ENCODE peak calls at places on chromosomes 12 and 14, in ten cellular contexts. J, D, Y, F, A, M, X, K, U and G are unnamed samples.

GRCh38 chr12:39840422-39840821 is 220.8 kb upstream of the ABCD2 start:
- DNase-seq in J (no peak), D (no peak), Y (no peak), F (no peak), A (no peak), M (no peak), X (no peak), K (no peak), U (no peak), G (no peak)

GRCh38 chr12:84508325-84508861 is 404.2 kb downstream of the SLC6A15 start:
- DNase-seq in J (peak), D (no peak), Y (peak), F (no peak), A (no peak), M (no peak), X (no peak), K (no peak), U (no peak), G (peak)

GRCh38 chr12:24714237-24714636 is 234.7 kb downstream of the BCAT1 start:
- DNase-seq in J (no peak), D (no peak), Y (no peak), F (no peak), A (no peak), M (no peak), X (no peak), K (no peak), U (no peak), G (no peak)

GRCh38 chr12:46948936-46949555 is 123.2 kb upstream of the SLC38A4 start:
- DNase-seq in J (peak), D (no peak), Y (no peak), F (no peak), A (no peak), M (no peak), X (no peak), K (no peak), U (no peak), G (no peak)

GRCh38 chr12:57214398-57214781 is 2.2 kb upstream of the NXPH4 start:
- DNase-seq in J (peak), D (no peak), Y (no peak), F (peak), A (peak), M (peak), X (peak), K (no peak), U (peak), G (peak)

GRCh38 chr12:117805865-117806264 is 162.9 kb downstream of the KSR2 start:
- DNase-seq in J (no peak), D (no peak), Y (no peak), F (no peak), A (no peak), M (no peak), X (no peak), K (no peak), U (no peak), G (no peak)

GRCh38 chr12:55715169-55715764 is 579 bp upstream of the BLOC1S1 start:
- DNase-seq in J (no peak), D (no peak), Y (no peak), F (no peak), A (no peak), M (no peak), X (no peak), K (no peak), U (no peak), G (no peak)

GRCh38 chr14:68444449-68445168 is 348.3 kb downstream of the ZFP36L1 start:
- DNase-seq in J (peak), D (no peak), Y (peak), F (peak), A (no peak), M (no peak), X (no peak), K (no peak), U (no peak), G (peak)

GRCh38 chr14:59826150-59826549 is 44.4 kb downstream of the RTN1 start:
- DNase-seq in J (no peak), D (no peak), Y (no peak), F (no peak), A (no peak), M (no peak), X (no peak), K (no peak), U (no peak), G (no peak)

GRCh38 chr14:53921027-53921426 is 35.6 kb downstream of the BMP4 start:
- DNase-seq in J (no peak), D (no peak), Y (no peak), F (no peak), A (no peak), M (no peak), X (no peak), K (no peak), U (no peak), G (peak)

GRCh38 chr14:101819251-101819990 is 57.9 kb downstream of the PPP2R5C start:
- DNase-seq in J (no peak), D (no peak), Y (no peak), F (no peak), A (peak), M (no peak), X (peak), K (no peak), U (peak), G (no peak)

GRCh38 chr12:1606021-1606622 is 11.7 kb upstream of the FBXL14 start:
- DNase-seq in J (peak), D (peak), Y (peak), F (peak), A (no peak), M (no peak), X (peak), K (no peak), U (peak), G (peak)

GRCh38 chr12:30753761-30754382 is 879 bp downstream of the CAPRIN2 start:
- DNase-seq in J (peak), D (no peak), Y (peak), F (no peak), A (no peak), M (no peak), X (no peak), K (no peak), U (no peak), G (peak)